ENCODE peak calls at places on chromosomes 4 and X, in eight cellular contexts. One of them, this sample, is unnamed.

GRCh38 chr4:86769794-86770193 is 79.4 kb downstream of the SLC10A6 start:
- DNase-seq in thoracic aorta: no peak
- DNase-seq in IMR-90: no peak
- DNase-seq in astrocyte: no peak
- DNase-seq in transverse colon: no peak
- DNase-seq in GM23338: no peak
- DNase-seq in breast epithelium: no peak
- DNase-seq in body of pancreas: no peak
- DNase-seq in this sample: no peak

GRCh38 chr4:73281396-73281795 is 22.8 kb upstream of the ANKRD17 start:
- DNase-seq in breast epithelium: no peak
- DNase-seq in IMR-90: no peak
- DNase-seq in astrocyte: no peak
- DNase-seq in transverse colon: no peak
- DNase-seq in thoracic aorta: no peak
- DNase-seq in body of pancreas: no peak
- DNase-seq in GM23338: no peak
- DNase-seq in this sample: no peak

GRCh38 chrX:34299451-34299967 is 167.4 kb upstream of the FAM47A start:
- DNase-seq in GM23338: peak; percentile 11
- DNase-seq in transverse colon: no peak
- DNase-seq in astrocyte: no peak
- DNase-seq in body of pancreas: no peak
- DNase-seq in IMR-90: no peak
- DNase-seq in thoracic aorta: no peak
- DNase-seq in breast epithelium: no peak
- DNase-seq in this sample: no peak

GRCh38 chr4:53562409-53562808 is 28.9 kb downstream of the LNX1 start:
- DNase-seq in astrocyte: no peak
- DNase-seq in transverse colon: no peak
- DNase-seq in breast epithelium: no peak
- DNase-seq in thoracic aorta: no peak
- DNase-seq in IMR-90: no peak
- DNase-seq in body of pancreas: no peak
- DNase-seq in GM23338: no peak
- DNase-seq in this sample: no peak

GRCh38 chrX:13430136-13430827 is 110.4 kb upstream of the ATXN3L start:
- DNase-seq in IMR-90: peak; percentile 37
- DNase-seq in transverse colon: no peak
- DNase-seq in astrocyte: peak; percentile 17
- DNase-seq in GM23338: no peak
- DNase-seq in breast epithelium: no peak
- DNase-seq in body of pancreas: no peak
- DNase-seq in thoracic aorta: no peak
- DNase-seq in this sample: no peak

GRCh38 chrX:76821276-76821675 is 393.8 kb downstream of the MAGEE1 start:
- DNase-seq in IMR-90: no peak
- DNase-seq in GM23338: no peak
- DNase-seq in breast epithelium: no peak
- DNase-seq in transverse colon: no peak
- DNase-seq in body of pancreas: no peak
- DNase-seq in thoracic aorta: no peak
- DNase-seq in astrocyte: no peak
- DNase-seq in this sample: no peak

GRCh38 chrX:18574591-18574990 is 97.3 kb downstream of the RS1 start:
- DNase-seq in thoracic aorta: no peak
- DNase-seq in transverse colon: no peak
- DNase-seq in IMR-90: peak; percentile 81
- DNase-seq in breast epithelium: no peak
- DNase-seq in body of pancreas: peak; percentile 13
- DNase-seq in GM23338: no peak
- DNase-seq in astrocyte: peak; percentile 66
- DNase-seq in this sample: no peak

GRCh38 chrX:12137982-12138365 is 299 bp upstream of the FRMPD4 start:
- DNase-seq in thoracic aorta: no peak
- DNase-seq in breast epithelium: no peak
- DNase-seq in body of pancreas: no peak
- DNase-seq in astrocyte: no peak
- DNase-seq in transverse colon: no peak
- DNase-seq in GM23338: peak; percentile 45
- DNase-seq in IMR-90: no peak
- DNase-seq in this sample: no peak

GRCh38 chr4:8540072-8540471 is 40.1 kb upstream of the GPR78 start:
- DNase-seq in IMR-90: no peak
- DNase-seq in GM23338: no peak
- DNase-seq in astrocyte: no peak
- DNase-seq in breast epithelium: no peak
- DNase-seq in thoracic aorta: no peak
- DNase-seq in body of pancreas: no peak
- DNase-seq in transverse colon: no peak
- DNase-seq in this sample: no peak

DNA sequence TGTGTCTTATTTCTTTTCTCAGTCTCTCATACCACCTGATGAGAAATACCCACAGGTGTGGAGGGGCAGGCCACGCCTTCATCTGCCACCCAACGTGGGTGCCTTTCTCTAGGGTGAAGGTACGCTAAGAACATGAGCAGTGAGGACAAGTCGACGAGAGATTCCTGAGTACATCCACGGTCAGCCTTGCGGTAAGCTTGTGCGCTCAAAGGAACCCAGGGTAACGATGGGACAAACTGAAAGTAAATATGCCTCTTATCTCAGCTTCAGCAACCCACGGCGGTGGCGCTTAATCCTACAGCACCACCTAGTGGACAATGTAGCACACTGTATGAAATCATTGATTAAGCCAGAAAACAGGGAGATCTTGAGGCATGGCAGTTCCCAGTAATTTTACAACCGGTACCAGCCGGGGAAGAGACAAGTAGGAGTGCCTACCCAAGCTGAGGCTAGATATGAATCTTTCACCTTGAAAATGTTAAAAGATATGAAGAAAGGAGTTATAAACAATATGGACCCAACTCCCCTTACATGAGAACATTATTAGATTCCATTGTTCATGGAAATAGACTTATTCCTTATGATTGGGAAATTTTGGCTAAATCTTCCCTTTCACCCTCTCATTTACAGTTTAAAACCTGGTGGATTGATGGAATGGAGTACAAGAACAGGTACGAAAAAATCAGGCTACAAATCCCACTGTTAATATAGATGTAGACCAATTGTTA is 63.0 kb downstream of the ZNF732 start:
- DNase-seq in transverse colon: peak; percentile 70
- DNase-seq in thoracic aorta: no peak
- DNase-seq in body of pancreas: peak; percentile 62
- DNase-seq in breast epithelium: peak; percentile 24
- DNase-seq in astrocyte: peak; percentile 14
- DNase-seq in GM23338: peak; percentile 95
- DNase-seq in IMR-90: peak; percentile 13
- DNase-seq in this sample: peak; percentile 71
- TF ChIP-seq CTCF in transverse colon: peak; percentile 89
- TF ChIP-seq CTCF in thoracic aorta: peak; percentile 78
- TF ChIP-seq CTCF in body of pancreas: peak; percentile 97
- TF ChIP-seq CTCF in breast epithelium: peak; percentile 35
- TF ChIP-seq CTCF in astrocyte: no peak
- TF ChIP-seq CTCF in GM23338: peak; percentile 91
- TF ChIP-seq CTCF in IMR-90: peak; percentile 47
- TF ChIP-seq CTCF in this sample: peak; percentile 80

GRCh38 chr4:6781113-6781512 is 1.4 kb upstream of the KIAA0232 start:
- DNase-seq in body of pancreas: no peak
- DNase-seq in transverse colon: peak; percentile 49
- DNase-seq in breast epithelium: no peak
- DNase-seq in astrocyte: no peak
- DNase-seq in thoracic aorta: no peak
- DNase-seq in GM23338: no peak
- DNase-seq in IMR-90: no peak
- DNase-seq in this sample: no peak
- H3K4me1 ChIP-seq in body of pancreas: peaks cover 25% of the 10 kb centered on the region
- H3K4me1 ChIP-seq in transverse colon: peaks cover 36% of the 10 kb centered on the region
- H3K4me1 ChIP-seq in breast epithelium: no peaks in the 10 kb centered on the region
- H3K4me1 ChIP-seq in astrocyte: peaks cover 7% of the 10 kb centered on the region
- H3K4me1 ChIP-seq in thoracic aorta: peaks cover 19% of the 10 kb centered on the region
- H3K4me1 ChIP-seq in GM23338: peaks cover 32% of the 10 kb centered on the region
- H3K4me1 ChIP-seq in IMR-90: peaks cover 4% of the 10 kb centered on the region
- H3K4me1 ChIP-seq in this sample: peaks cover 19% of the 10 kb centered on the region

GRCh38 chr4:84263415-84263814 is 235.7 kb downstream of the NKX6-1 start:
- DNase-seq in astrocyte: no peak
- DNase-seq in GM23338: no peak
- DNase-seq in IMR-90: no peak
- DNase-seq in thoracic aorta: no peak
- DNase-seq in breast epithelium: no peak
- DNase-seq in body of pancreas: no peak
- DNase-seq in transverse colon: no peak
- DNase-seq in this sample: no peak

GRCh38 chr4:84260495-84260894 is 238.6 kb downstream of the NKX6-1 start:
- DNase-seq in body of pancreas: no peak
- DNase-seq in breast epithelium: no peak
- DNase-seq in IMR-90: no peak
- DNase-seq in GM23338: no peak
- DNase-seq in astrocyte: no peak
- DNase-seq in thoracic aorta: no peak
- DNase-seq in transverse colon: no peak
- DNase-seq in this sample: no peak

GRCh38 chr4:84264652-84265051 is 234.4 kb downstream of the NKX6-1 start:
- DNase-seq in thoracic aorta: no peak
- DNase-seq in astrocyte: no peak
- DNase-seq in IMR-90: no peak
- DNase-seq in body of pancreas: no peak
- DNase-seq in breast epithelium: no peak
- DNase-seq in GM23338: no peak
- DNase-seq in transverse colon: no peak
- DNase-seq in this sample: no peak

GRCh38 chr4:84254537-84254936 is 244.6 kb downstream of the NKX6-1 start:
- DNase-seq in thoracic aorta: no peak
- DNase-seq in GM23338: no peak
- DNase-seq in breast epithelium: no peak
- DNase-seq in astrocyte: no peak
- DNase-seq in transverse colon: no peak
- DNase-seq in body of pancreas: no peak
- DNase-seq in IMR-90: no peak
- DNase-seq in this sample: no peak

DNA sequence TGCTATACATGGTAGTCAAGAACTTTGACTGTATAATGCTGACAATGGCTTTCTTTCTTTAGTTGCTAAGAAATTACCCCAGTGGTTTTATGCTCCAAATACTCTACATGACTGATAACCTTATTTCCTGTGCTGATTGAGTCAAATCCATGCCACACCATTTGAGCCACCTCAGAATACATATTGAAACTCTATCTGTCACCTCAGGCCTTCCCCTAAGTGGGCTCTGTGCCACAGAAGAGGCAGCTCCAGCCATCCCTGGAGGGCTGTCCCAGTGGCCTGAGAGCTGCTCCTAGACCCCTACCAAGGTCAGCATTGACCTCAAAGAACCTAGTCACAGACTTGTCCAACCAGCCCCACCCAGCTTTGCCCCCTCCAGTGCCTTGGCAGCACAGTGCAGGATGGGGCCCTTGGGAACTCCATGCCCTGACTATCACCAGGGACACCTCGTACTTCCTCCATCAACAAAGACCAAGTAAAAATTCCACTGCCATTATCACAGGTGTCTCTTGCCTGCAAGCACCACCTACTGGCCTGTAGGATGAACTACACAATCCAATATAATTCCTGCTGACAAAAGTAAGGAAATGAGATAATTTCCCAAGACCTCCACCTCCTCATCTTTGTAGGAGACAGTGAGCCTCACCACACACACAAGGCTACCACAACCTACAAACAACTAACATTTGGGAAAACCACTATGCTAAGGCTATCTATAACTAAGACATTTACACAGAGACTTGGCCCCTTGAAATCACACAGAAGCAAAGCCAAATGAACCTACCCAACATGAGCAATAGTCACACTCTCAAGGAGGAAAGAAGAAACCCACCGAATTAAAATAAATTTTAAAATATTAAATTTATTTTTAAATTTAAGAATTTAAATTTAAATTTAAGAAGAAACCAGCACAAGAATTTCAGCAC is 239.9 kb downstream of the NKX6-1 start:
- DNase-seq in body of pancreas: no peak
- DNase-seq in transverse colon: no peak
- DNase-seq in breast epithelium: no peak
- DNase-seq in thoracic aorta: no peak
- DNase-seq in GM23338: peak; percentile 80
- DNase-seq in astrocyte: peak; percentile 14
- DNase-seq in IMR-90: peak; percentile 32
- DNase-seq in this sample: no peak
- TF ChIP-seq CTCF in body of pancreas: peak; percentile 40
- TF ChIP-seq CTCF in transverse colon: peak; percentile 49
- TF ChIP-seq CTCF in breast epithelium: no peak
- TF ChIP-seq CTCF in thoracic aorta: no peak
- TF ChIP-seq CTCF in GM23338: peak; percentile 87
- TF ChIP-seq CTCF in astrocyte: peak; percentile 78
- TF ChIP-seq CTCF in IMR-90: peak; percentile 74
- TF ChIP-seq CTCF in this sample: no peak

DNA sequence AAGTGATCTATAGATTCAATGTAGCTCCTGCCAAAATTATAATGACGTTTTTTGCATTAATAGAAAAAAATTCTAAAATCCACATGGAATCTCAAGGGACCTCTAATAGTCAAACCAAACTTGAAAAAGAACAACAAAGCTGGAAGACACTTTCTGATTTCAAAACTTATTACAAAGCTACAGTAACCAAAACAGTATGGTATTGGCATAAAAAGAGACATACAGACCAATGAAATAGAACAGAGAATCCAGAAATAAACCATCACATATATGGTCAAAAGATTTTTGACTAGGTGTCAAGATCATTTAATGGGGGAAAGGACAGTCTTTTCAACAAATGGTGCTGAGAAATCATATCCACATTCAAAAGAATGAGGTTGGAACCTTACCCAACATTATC is 4.0 kb downstream of the FBXO8 start:
- DNase-seq in thoracic aorta: no peak
- DNase-seq in IMR-90: no peak
- DNase-seq in transverse colon: no peak
- DNase-seq in breast epithelium: no peak
- DNase-seq in astrocyte: no peak
- DNase-seq in GM23338: no peak
- DNase-seq in body of pancreas: no peak
- DNase-seq in this sample: no peak
- H3K4me1 ChIP-seq in thoracic aorta: peaks cover 3% of the 10 kb centered on the region
- H3K4me1 ChIP-seq in IMR-90: no peaks in the 10 kb centered on the region
- H3K4me1 ChIP-seq in transverse colon: peaks cover 21% of the 10 kb centered on the region
- H3K4me1 ChIP-seq in breast epithelium: no peaks in the 10 kb centered on the region
- H3K4me1 ChIP-seq in astrocyte: no peaks in the 10 kb centered on the region
- H3K4me1 ChIP-seq in GM23338: no peaks in the 10 kb centered on the region
- H3K4me1 ChIP-seq in body of pancreas: peaks cover 12% of the 10 kb centered on the region
- H3K4me1 ChIP-seq in this sample: peaks cover 7% of the 10 kb centered on the region

GRCh38 chrX:72540318-72540717 is 32.3 kb downstream of the HDAC8 start:
- DNase-seq in breast epithelium: no peak
- DNase-seq in thoracic aorta: no peak
- DNase-seq in astrocyte: peak; percentile 10
- DNase-seq in GM23338: peak; percentile 39
- DNase-seq in body of pancreas: no peak
- DNase-seq in transverse colon: no peak
- DNase-seq in IMR-90: peak; percentile 58
- DNase-seq in this sample: no peak
- TF ChIP-seq CTCF in breast epithelium: no peak
- TF ChIP-seq CTCF in thoracic aorta: peak; percentile 23
- TF ChIP-seq CTCF in astrocyte: peak; percentile 17
- TF ChIP-seq CTCF in GM23338: peak; percentile 31
- TF ChIP-seq CTCF in body of pancreas: peak; percentile 33
- TF ChIP-seq CTCF in transverse colon: no peak
- TF ChIP-seq CTCF in IMR-90: peak; percentile 46
- TF ChIP-seq CTCF in this sample: no peak

GRCh38 chr4:4848540-4848939 is 10.9 kb upstream of the MSX1 start:
- DNase-seq in GM23338: no peak
- DNase-seq in transverse colon: no peak
- DNase-seq in thoracic aorta: no peak
- DNase-seq in astrocyte: no peak
- DNase-seq in IMR-90: no peak
- DNase-seq in body of pancreas: no peak
- DNase-seq in breast epithelium: no peak
- DNase-seq in this sample: no peak
- H3K4me1 ChIP-seq in GM23338: peaks cover 4% of the 10 kb centered on the region
- H3K4me1 ChIP-seq in transverse colon: peaks cover 11% of the 10 kb centered on the region
- H3K4me1 ChIP-seq in thoracic aorta: peaks cover 4% of the 10 kb centered on the region
- H3K4me1 ChIP-seq in astrocyte: peaks cover 14% of the 10 kb centered on the region
- H3K4me1 ChIP-seq in IMR-90: no peaks in the 10 kb centered on the region
- H3K4me1 ChIP-seq in body of pancreas: peaks cover 13% of the 10 kb centered on the region
- H3K4me1 ChIP-seq in breast epithelium: no peaks in the 10 kb centered on the region
- H3K4me1 ChIP-seq in this sample: peaks cover 11% of the 10 kb centered on the region

This sample was measured in mucosa of descending colon.